ENCODE peak calls at places on chromosomes 16 and 17, in nine cellular contexts. Z is uterus, F is lower leg skin, H is body of pancreas, K is sigmoid colon, S is adrenal gland, I is A549, D is tibial nerve, O is stomach. C is an unnamed sample.

GRCh38 chr17:75632863-75633483 is at the start of gene SMIM5:
- DNase-seq in Z (peak), F (peak), H (peak), K (peak), S (peak), I (peak), D (peak), O (peak), C (peak)

GRCh38 chr17:82828875-82829487 is 10.8 kb downstream of the ZNF750 start:
- DNase-seq in Z (no peak), F (no peak), H (no peak), K (peak), S (no peak), I (no peak), D (no peak), O (no peak), C (no peak)

GRCh38 chr17:78395186-78395585 is 16.7 kb downstream of the PGS1 start:
- DNase-seq in Z (no peak), F (no peak), H (no peak), K (no peak), S (no peak), I (no peak), D (no peak), O (no peak), C (no peak)

GRCh38 chr17:12964162-12964561 is 53.7 kb downstream of the ELAC2 start:
- DNase-seq in Z (no peak), F (no peak), H (no peak), K (no peak), S (no peak), I (no peak), D (no peak), O (no peak), C (no peak)

GRCh38 chr17:51860934-51861561 is 297.5 kb downstream of the CA10 start:
- DNase-seq in Z (no peak), F (no peak), H (peak), K (no peak), S (peak), I (peak), D (no peak), O (no peak), C (no peak)

GRCh38 chr17:79808763-79809529 is 12.1 kb upstream of the CBX8 start:
- DNase-seq in Z (no peak), F (no peak), H (peak), K (no peak), S (no peak), I (peak), D (no peak), O (peak), C (no peak)

GRCh38 chr16:10370096-10370726 is 15.7 kb upstream of the ATF7IP2 start:
- DNase-seq in Z (no peak), F (no peak), H (no peak), K (no peak), S (no peak), I (no peak), D (no peak), O (no peak), C (no peak)

GRCh38 chr17:53719229-53719628 is 103.5 kb upstream of the KIF2B start:
- DNase-seq in Z (no peak), F (no peak), H (no peak), K (no peak), S (no peak), I (no peak), D (no peak), O (no peak), C (no peak)

GRCh38 chr17:46013502-46014165 is 14.6 kb downstream of the STH start:
- DNase-seq in Z (no peak), F (no peak), H (no peak), K (no peak), S (no peak), I (no peak), D (no peak), O (no peak), C (no peak)

GRCh38 chr16:65704866-65705265 is 583.0 kb upstream of the CDH11 start:
- DNase-seq in Z (no peak), F (no peak), H (no peak), K (no peak), S (no peak), I (no peak), D (no peak), O (no peak), C (no peak)
- TF ChIP-seq CTCF in Z (no peak), F (no peak), H (no peak), K (no peak), S (peak), I (no peak), D (no peak), O (no peak), C (peak)

DNA sequence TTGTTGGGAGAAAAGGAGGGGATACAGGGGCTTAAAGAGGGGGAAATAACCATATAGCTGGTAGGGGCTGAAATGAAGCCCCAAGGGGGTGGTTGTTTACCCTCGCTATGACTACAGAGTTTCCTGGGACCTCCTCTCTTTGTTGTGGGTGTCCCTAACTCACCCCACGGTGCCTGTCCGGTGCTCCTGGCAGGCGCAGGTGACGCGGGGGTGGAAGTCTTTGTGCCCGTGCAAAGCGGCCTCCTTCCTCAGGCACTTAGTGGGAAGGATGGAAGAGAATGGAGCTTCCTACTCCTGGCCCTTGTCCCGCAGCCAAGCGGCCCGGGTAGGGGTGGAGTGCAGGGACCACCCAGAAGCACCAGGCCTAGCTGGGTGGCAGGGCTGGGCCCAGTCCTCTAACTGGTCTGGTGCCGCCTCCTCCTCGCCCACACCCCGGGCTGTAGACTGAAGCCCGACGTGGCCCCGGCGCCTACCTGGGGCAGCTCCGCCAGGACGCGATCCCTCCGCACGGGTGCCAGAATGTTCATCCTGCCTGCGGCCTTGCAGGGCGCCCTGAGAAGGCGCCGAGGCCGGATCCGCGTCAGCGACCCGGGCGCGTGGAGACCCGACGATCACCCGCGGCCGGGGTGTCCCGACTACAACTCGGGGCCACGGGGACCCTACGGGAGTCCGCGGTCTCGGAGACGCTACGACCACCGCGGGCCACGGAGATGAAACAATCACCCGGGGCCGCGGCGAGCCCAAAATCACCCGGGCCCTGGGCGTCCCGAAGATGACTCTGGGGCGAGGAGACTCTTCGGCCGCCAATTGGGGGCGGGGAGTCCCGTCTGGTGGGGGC is 709 bp downstream of the RAB34 start:
- DNase-seq in Z (no peak), F (peak), H (no peak), K (peak), S (peak), I (no peak), D (no peak), O (no peak), C (no peak)
- TF ChIP-seq POLR2A in Z (no peak), F (no peak), H (no peak), K (no peak), S (no peak), I (no peak), D (no peak), O (no peak), C (no peak)

GRCh38 chr16:69397821-69398521 is 12.2 kb upstream of the TERF2 start:
- DNase-seq in Z (peak), F (no peak), H (peak), K (no peak), S (peak), I (peak), D (no peak), O (no peak), C (no peak)
- TF ChIP-seq CTCF in Z (peak), F (no peak), H (peak), K (peak), S (peak), I (peak), D (peak), O (peak), C (peak)

DNA sequence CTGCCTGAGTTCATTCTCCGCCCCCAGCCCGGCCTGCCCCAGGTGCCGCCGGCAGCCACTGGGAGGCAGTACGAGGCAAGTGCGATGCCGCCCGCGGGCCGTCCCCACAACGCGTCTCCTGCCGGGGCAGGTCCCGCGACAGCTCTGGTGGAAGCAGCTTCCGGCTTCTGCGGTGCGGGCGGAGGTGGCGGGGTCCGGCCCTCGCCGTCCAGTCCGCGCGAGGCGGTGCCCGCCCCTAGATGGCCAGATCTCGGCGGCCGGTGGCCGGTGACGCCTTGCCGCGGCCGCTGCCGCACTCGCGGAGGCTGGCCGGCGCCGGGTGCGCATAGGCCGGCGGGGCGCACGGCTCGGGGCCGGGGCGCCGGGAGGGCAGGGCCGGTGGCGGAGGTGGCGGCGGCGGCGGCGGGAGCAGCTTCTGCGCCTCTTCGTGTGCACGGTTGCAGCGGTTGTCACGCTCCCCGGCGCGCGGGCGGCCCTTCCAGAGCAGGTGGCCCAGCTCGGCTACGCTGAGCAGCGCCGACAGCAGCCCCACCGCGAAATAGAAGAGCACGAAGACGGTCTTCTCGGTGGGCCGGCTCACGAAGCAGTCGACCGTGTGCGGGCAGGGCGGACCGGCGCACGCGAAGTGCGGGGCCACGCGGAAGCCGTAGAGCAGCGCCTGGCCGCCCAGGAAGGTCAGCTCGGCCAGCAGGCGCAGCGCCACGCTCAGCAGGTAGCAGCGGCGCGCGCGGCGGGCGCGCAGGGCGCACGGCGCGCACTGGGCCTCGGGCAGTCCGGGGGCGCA is 1.6 kb downstream of the GJD3 start:
- DNase-seq in Z (peak), F (peak), H (peak), K (peak), S (peak), I (peak), D (no peak), O (peak), C (no peak)
- TF ChIP-seq POLR2A in Z (no peak), F (no peak), H (no peak), K (no peak), S (no peak), I (peak), D (no peak), O (no peak), C (no peak)

GRCh38 chr16:546909-547770 is 13.1 kb upstream of the PRR35 start:
- DNase-seq in Z (peak), F (no peak), H (peak), K (peak), S (peak), I (no peak), D (peak), O (peak), C (no peak)
- TF ChIP-seq CTCF in Z (peak), F (no peak), H (peak), K (peak), S (peak), I (peak), D (peak), O (peak), C (peak)

C was measured in esophagus squamous epithelium.